ENCODE peak calls at places on chromosomes 5 and 9, in nine cellular contexts. J is H54, C is breast epithelium, Z is GM12892, R is A549, L is IMR-90, G is gastrocnemius medialis, V is heart left ventricle, D is endothelial cell of umbilical vein. P is an unnamed sample.

GRCh38 chr9:116055536-116055935 is 98.1 kb upstream of the PAPPA start:
- DNase-seq in V (no peak), R (no peak), G (no peak), D (no peak), L (peak; percentile 33), Z (no peak), C (no peak), J (no peak), P (no peak)

GRCh38 chr9:86580688-86581087 is 226.5 kb upstream of the TUT7 start:
- DNase-seq in G (peak; percentile 34), R (no peak), Z (no peak), C (no peak), L (peak; percentile 20), D (no peak), J (no peak), V (no peak), P (no peak)

GRCh38 chr5:172545291-172545761 is 91.0 kb upstream of the SH3PXD2B start:
- DNase-seq in Z (no peak), D (no peak), C (no peak), J (no peak), R (no peak), V (no peak), G (no peak), L (no peak), P (no peak)

GRCh38 chr5:119801570-119801969 is 172.2 kb downstream of the FAM170A start:
- DNase-seq in G (no peak), J (no peak), V (no peak), R (no peak), C (no peak), Z (no peak), D (no peak), L (no peak), P (no peak)

GRCh38 chr5:119037496-119038215 is 33.2 kb upstream of the DMXL1 start:
- DNase-seq in C (no peak), V (no peak), R (no peak), J (no peak), L (peak; percentile 8), Z (no peak), G (no peak), D (no peak), P (no peak)

GRCh38 chr9:136328622-136329041 is 1.3 kb downstream of the GPSM1 start:
- DNase-seq in Z (no peak), V (no peak), D (peak; percentile 44), C (no peak), R (no peak), G (no peak), J (no peak), L (peak; percentile 36), P (no peak)

GRCh38 chr5:57408714-57409113 is 73.9 kb downstream of the ACTBL2 start:
- DNase-seq in V (no peak), R (no peak), C (no peak), Z (no peak), J (no peak), D (peak; percentile 6), L (peak; percentile 63), G (no peak), P (no peak)

GRCh38 chr9:91547076-91547475 is 123.4 kb upstream of the NFIL3 start:
- DNase-seq in G (no peak), V (no peak), C (no peak), R (no peak), D (no peak), L (no peak), J (no peak), Z (no peak), P (no peak)

DNA sequence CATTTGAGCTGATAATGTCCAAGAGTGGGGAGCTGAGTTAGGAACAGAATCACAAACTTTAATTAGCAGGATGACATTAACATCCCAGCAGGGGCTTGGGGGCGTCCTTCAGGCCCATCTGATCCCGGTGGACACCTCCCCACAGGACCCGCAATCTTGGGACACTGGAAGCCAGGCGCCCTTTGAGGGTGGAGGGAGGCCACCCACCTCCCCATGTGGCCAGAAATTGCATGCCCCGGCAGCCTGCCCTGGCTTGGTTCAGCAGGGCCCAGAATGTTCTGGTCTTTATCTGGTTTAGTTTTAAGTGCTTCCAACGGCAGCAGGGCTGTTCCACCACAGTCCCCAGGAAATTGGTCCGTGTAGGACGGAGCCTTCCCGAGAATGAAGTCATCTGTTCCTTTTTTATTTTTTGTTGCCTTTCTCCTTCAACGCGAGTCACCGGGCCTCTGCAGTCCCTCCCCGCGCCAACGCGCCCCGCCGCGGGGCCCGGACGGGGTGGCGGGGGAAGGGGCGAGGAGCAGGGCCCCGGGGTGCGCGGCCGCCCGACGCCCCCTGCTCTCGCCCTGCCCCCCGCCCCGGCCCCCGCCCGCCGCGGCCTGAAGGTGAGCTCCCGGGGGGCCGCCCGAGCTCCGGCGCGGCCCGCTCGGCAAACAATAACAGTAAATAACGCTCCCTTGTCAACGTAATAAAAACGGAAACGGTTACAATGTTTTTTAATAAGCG is 207.9 kb downstream of the C9orf50 start:
- DNase-seq in R (peak; percentile 38), V (peak; percentile 80), J (peak; percentile 35), G (peak; percentile 45), C (peak; percentile 68), L (peak; percentile 78), D (peak; percentile 81), Z (no peak), P (peak; percentile 59)
- TF ChIP-seq POLR2A in R (peak; percentile 18), V (peak; percentile 57), J (no peak), G (no peak), C (no peak), L (peak; percentile 78), D (no peak), Z (no peak), P (no peak)

DNA sequence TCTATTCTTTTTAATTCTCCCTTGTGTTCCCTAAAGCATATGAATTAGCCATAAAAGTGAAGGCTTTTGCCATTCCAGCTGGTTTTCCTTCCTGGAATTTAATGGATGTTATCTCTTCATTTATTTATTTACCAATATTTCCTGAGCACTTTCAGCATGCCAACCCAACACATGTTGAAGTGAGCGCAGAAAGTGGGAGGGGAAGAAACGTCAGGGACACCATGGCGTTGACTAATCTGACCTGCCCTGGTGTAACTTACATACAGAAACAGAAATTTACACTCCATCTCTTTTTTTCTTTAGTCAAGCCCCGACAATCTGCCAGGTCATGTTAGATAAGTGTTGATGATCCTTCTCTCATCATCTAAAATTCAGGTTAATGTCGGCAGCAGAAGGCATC is 247.5 kb downstream of the PCSK5 start:
- DNase-seq in G (no peak), Z (no peak), D (no peak), R (no peak), V (no peak), C (no peak), J (no peak), L (peak; percentile 48), P (no peak)
- TF ChIP-seq POLR2A in G (no peak), Z (no peak), D (no peak), R (no peak), V (no peak), C (no peak), J (no peak), L (no peak), P (no peak)

DNA sequence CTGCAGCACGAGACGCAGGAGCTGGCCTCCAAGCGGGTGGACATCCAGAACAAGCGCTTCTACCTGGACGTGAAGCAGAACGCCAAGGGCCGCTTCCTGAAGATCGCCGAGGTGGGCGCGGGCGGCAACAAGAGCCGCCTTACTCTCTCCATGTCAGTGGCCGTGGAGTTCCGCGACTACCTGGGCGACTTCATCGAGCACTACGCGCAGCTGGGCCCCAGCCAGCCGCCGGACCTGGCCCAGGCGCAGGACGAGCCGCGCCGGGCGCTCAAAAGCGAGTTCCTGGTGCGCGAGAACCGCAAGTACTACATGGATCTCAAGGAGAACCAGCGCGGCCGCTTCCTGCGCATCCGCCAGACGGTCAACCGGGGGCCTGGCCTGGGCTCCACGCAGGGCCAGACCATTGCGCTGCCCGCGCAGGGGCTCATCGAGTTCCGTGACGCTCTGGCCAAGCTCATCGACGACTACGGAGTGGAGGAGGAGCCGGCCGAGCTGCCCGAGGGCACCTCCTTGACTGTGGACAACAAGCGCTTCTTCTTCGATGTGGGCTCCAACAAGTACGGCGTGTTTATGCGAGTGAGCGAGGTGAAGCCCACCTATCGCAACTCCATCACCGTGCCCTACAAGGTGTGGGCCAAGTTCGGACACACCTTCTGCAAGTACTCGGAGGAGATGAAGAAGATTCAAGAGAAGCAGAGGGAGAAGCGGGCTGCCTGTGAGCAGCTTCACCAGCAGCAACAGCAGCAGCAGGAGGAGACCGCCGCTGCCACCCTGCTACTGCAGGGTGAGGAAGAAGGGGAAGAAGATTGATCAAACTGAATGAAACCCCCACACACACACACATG is 654 bp downstream of the PURA start:
- DNase-seq in J (no peak), D (peak; percentile 71), V (peak; percentile 79), G (peak; percentile 66), Z (peak; percentile 31), R (peak; percentile 30), L (peak; percentile 55), C (peak; percentile 61), P (no peak)
- TF ChIP-seq POLR2A in J (no peak), D (no peak), V (no peak), G (no peak), Z (no peak), R (no peak), L (no peak), C (peak; percentile 9), P (no peak)

DNA sequence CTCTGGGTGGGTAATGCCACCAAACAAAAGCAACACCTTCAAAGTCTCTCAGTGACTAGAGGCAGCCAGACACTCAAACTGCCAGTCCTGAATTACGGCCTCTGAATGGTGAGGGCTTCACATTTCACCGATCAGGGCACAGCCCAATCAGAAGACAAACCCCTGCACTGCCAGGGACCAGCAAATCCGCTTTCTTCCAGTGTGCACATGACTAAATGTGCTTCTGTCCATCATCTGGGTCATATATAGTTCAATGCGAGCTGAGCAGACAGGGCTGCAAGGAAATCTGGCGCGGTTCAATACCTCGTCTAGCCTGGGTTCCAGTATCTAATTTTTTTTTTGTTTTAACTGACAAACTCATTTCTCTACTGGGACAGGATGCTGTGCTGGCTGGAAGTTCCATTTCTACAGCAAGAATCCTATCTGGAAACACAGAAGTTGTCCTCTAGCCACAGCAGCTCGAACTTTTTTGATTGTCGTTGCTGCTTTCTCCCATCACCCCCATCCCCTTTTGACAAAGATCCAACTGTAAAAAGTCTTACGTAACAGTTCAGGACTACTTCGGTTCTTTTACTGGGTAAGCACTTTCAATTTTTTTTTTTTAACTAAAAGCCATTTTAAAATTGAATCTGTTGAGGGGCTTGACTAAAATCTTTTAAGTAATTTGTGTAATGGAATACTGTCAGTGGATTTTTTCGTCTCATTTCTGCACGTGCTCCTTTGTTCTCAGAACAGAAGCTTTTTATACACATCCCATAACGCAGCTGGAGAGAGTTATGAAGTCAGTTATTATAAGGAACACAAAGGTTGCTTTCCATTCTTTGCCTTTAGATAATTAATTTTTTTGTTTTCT is 112.7 kb downstream of the NR6A1 start:
- DNase-seq in R (peak; percentile 95), J (peak; percentile 88), D (peak; percentile 95), G (peak; percentile 85), L (peak; percentile 97), Z (peak; percentile 26), V (peak; percentile 85), C (peak; percentile 49), P (peak; percentile 43)
- TF ChIP-seq POLR2A in R (peak; percentile 77), J (peak; percentile 81), D (peak; percentile 99), G (peak; percentile 68), L (peak; percentile 99), Z (peak; percentile 34), V (peak; percentile 62), C (no peak), P (peak; percentile 99)

GRCh38 chr9:96654450-96655197 is 493 bp downstream of the PRXL2C start:
- DNase-seq in Z (peak; percentile 37), J (peak; percentile 93), L (peak; percentile 86), R (peak; percentile 71), V (peak; percentile 94), G (peak; percentile 84), D (peak; percentile 89), C (peak; percentile 65), P (peak; percentile 40)
- TF ChIP-seq POLR2A in Z (no peak), J (no peak), L (peak; percentile 12), R (peak; percentile 14), V (peak; percentile 47), G (peak; percentile 74), D (no peak), C (no peak), P (no peak)

P was measured in GM12891.